ENCODE peak calls at places on chromosomes 16 and 17, in five cellular contexts. S is BJ, W is cardiac fibroblast, V is left ventricle myocardium inferior, H is heart left ventricle. Q is an unnamed sample.

GRCh38 chr16:65202461-65202860 is 80.6 kb upstream of the CDH11 start:
- DNase-seq in H (no peak), V (no peak), S (peak; percentile 34), W (peak; percentile 6), Q (peak; percentile 55)

GRCh38 chr16:3824121-3824795 is 56.3 kb downstream of the CREBBP start:
- DNase-seq in V (no peak), W (no peak), H (no peak), S (no peak), Q (no peak)

GRCh38 chr17:63434951-63435571 is 11.0 kb downstream of the CYB561 start:
- DNase-seq in S (no peak), H (peak; percentile 78), W (peak; percentile 54), V (peak; percentile 65), Q (no peak)

GRCh38 chr17:64384253-64385186 is 6.1 kb downstream of the PECAM1 start:
- DNase-seq in H (no peak), S (no peak), W (no peak), V (no peak), Q (peak; percentile 15)

GRCh38 chr17:57135748-57136342 is 50.8 kb downstream of the AKAP1 start:
- DNase-seq in W (no peak), S (no peak), V (no peak), H (no peak), Q (no peak)

GRCh38 chr16:79947771-79948170 is 347.2 kb upstream of the MAF start:
- DNase-seq in H (no peak), V (no peak), W (no peak), S (no peak), Q (no peak)

GRCh38 chr17:65975878-65976277 is 216.1 kb downstream of the CEP112 start:
- DNase-seq in S (no peak), H (no peak), V (no peak), W (no peak), Q (peak; percentile 3)

GRCh38 chr16:87135631-87136030 is 181.6 kb downstream of the C16orf95 start:
- DNase-seq in H (no peak), S (no peak), W (no peak), V (no peak), Q (no peak)

GRCh38 chr16:67158637-67159600 is 790 bp downstream of the TRADD start:
- DNase-seq in V (peak; percentile 36), S (no peak), W (no peak), H (no peak), Q (peak; percentile 47)

GRCh38 chr17:78176548-78177025 is 8.2 kb downstream of the SYNGR2 start:
- DNase-seq in V (peak; percentile 73), H (peak; percentile 74), S (no peak), W (peak; percentile 64), Q (peak; percentile 49)

GRCh38 chr16:46862555-46863447 is 21.4 kb upstream of the GPT2 start:
- DNase-seq in H (no peak), S (no peak), W (no peak), V (no peak), Q (no peak)

GRCh38 chr16:21262779-21263639 is 15.1 kb downstream of the CRYM start:
- DNase-seq in H (no peak), W (no peak), S (no peak), V (no peak), Q (no peak)

GRCh38 chr16:76639685-76640289 is 362.6 kb downstream of the CNTNAP4 start:
- DNase-seq in W (peak; percentile 34), H (no peak), S (no peak), V (no peak), Q (peak; percentile 20)

GRCh38 chr17:78316867-78317816 is 42.7 kb downstream of the SOCS3 start:
- DNase-seq in W (peak; percentile 56), V (no peak), H (no peak), S (no peak), Q (peak; percentile 45)

GRCh38 chr16:2428051-2428786 is 1.0 kb upstream of the CCNF start:
- DNase-seq in V (no peak), H (no peak), W (peak; percentile 32), S (no peak), Q (peak; percentile 26)
- TF ChIP-seq CTCF in V (peak; percentile 47), H (no peak), W (peak; percentile 45), S (peak; percentile 47), Q (peak; percentile 24)

GRCh38 chr17:35245196-35245486 is 2.3 kb downstream of the SLFN5 start:
- DNase-seq in S (peak; percentile 78), W (peak; percentile 89), H (no peak), V (no peak), Q (peak; percentile 82)
- H3K4me3 ChIP-seq in S (peak overlapping the region; percentile 91), W (peak overlapping the region; percentile 81), H (no peak overlapping the region), V (peak overlapping the region; percentile 91), Q (peak overlapping the region; percentile 86)

DNA sequence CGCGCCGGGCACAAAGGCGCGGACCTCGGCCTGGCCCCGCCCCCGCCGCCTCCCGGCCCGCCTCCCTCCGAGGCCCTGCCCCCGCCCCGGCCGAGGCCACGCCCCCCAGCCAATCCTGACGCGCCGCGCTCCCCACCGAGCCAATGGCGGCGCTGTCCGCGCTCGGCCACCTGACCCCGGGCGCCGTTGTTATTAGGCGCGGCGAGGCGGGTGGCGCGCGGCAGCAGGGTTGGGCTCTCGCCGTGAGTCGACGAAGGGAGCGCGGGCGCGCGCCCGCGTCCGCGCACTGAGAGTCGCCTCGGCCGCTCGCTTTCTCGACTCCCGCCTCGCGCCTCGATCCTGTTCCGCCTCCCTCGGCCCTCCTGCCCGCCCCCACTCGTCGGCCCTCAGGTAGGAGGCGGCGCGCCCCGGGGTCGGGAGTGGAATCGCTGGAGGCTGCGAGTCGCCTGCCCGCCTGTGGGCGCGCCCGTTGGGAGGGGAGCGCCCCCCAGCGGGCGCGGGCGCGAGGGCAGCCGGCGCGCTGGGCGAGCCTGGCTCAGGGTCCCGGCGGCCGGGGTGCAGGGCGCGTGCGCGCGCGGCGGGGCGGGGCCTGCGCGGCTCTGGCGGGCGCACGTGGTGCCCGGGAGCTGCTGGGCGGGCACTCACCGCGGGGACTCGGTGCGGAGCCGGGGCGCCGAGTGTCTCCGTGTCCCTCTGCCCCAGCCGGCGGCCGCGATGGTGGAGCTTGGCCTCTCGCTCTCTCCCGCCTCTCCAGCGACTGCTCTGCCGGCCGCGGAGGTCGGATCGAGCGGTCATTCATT is 405 bp upstream of the CBLN1 start:
- DNase-seq in W (peak; percentile 56), S (no peak), H (peak; percentile 87), V (peak; percentile 83), Q (peak; percentile 11)
- TF ChIP-seq CTCF in W (no peak), S (no peak), H (peak; percentile 9), V (peak; percentile 45), Q (no peak)

DNA sequence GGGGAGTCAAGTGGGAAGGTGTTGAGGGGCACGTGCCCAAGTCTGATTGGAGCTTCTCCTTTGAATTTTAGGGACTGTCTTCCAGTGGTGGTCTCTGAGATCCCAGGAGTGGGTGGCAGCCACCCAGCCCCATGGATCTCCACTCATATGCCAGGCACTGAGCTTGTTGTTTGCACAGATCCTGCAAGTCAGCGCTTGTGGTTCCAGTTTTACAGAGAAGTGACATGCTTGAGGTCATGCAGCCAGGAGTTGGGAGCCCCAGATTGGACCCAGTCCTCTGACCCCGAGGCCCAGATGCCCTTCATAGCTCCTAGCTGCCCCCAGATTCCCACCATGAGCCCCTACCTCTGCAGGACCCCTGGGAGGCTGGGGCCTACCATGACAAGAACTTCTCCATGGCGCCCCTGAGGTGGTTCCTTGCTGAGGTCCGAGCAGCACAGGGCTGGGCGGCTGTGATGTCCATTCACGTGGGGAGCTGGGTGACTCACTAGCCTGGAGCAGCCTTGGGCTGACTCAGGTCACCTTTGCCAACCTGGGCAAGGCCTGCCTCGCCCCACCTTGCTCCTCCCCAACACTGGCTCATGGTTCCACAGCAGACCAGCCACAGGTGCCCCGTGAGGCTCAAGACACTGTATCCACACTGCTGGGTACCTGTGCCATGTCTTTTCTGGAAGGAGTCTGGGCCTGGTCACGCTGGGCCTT is 47.4 kb downstream of the RAI1 start:
- DNase-seq in H (no peak), S (no peak), V (no peak), W (no peak), Q (no peak)
- H3K4me3 ChIP-seq in H (no peak overlapping the region), S (no peak overlapping the region), V (no peak overlapping the region), W (no peak overlapping the region), Q (no peak overlapping the region)

DNA sequence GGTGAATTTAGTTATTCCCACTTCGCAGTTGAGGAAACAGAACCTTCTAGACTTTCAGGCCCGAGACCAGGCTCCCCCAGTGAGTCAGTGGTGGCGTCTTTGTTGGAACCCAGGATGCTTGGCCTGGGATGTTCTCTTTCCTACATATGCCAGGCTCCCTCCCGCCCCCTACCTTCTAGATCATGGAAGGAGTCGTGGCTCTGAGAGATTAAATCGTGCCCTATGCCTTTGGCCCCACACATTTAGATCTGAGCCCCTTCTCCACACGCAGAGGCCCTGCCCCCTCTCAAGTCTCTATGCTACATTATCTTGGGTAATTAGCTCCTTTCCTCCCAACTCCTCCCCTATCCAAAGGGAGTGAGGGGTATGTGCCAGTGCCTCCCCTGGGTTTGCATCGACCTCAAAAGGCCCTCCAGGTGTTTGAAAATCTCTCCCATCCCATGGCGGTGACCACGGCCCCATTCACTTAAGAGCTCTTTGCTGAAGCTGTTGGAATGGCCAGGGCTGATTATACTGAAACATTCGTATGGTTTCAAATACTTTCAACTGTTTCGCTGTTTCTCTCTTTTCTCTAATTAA is 3.0 kb downstream of the NGFR start:
- DNase-seq in H (no peak), S (no peak), V (no peak), W (no peak), Q (no peak)
- TF ChIP-seq CTCF in H (no peak), S (no peak), V (peak; percentile 8), W (no peak), Q (no peak)

DNA sequence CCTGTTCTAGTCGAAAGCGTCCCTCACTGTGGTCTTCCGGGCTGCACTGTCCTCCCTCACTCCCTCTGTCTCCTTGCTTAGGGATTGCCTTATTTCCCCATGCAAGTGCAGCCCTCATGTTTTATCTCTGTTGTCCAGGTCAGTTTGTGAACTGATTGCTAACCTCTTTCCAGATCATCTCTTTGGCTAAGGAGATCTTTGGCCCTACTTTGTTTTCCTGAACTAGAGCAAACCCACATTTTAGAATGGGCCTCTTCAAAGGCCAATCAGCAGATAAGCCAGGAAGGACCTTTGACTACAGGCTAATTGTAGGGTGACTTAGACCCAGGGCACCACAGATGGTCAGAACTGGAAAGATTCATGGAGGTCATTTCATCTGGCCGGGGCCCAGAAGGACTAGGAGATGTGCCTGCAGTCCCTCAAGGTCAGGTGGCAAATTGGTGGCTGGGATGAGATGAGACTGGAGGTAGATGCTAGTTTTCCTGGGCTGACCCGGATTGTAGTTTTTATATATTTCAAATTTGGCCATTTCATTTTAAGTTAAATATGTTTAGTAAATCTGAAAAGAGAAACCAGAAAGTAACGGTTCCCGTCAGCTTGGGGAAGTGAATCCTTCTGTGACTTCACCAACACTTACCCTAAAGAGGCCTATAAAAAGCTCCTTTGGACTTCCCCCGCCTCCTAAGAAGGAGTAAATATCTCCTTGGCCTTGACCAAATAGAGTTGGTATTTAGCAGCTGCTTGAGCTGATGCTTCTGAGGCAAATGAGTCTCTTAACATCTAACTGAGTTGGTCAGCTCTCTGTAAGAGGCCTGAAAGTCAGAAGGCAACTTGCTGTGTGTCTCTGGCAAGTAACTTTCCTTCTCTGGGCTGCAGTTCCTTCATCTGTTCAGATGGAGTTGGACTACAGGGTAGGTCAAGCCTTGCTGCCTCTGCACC is 6.3 kb upstream of the SLC25A19 start:
- DNase-seq in V (no peak), S (no peak), H (no peak), W (no peak), Q (no peak)
- H3K4me3 ChIP-seq in V (no peak overlapping the region), S (no peak overlapping the region), H (no peak overlapping the region), W (no peak overlapping the region), Q (no peak overlapping the region)

GRCh38 chr17:16215273-16215964 is at the start of gene NCOR1:
- DNase-seq in H (peak; percentile 94), V (peak; percentile 93), S (no peak), W (peak; percentile 96), Q (peak; percentile 96)
- TF ChIP-seq CTCF in H (no peak), V (peak; percentile 52), S (peak; percentile 50), W (peak; percentile 40), Q (peak; percentile 29)

GRCh38 chr16:10870808-10871156 is 6.2 kb upstream of the CIITA start:
- DNase-seq in V (no peak), W (no peak), S (no peak), H (no peak), Q (no peak)
- H3K4me3 ChIP-seq in V (no peak overlapping the region), W (no peak overlapping the region), S (no peak overlapping the region), H (no peak overlapping the region), Q (no peak overlapping the region)

GRCh38 chr16:71883849-71884638 is at the start of gene ZNF821:
- DNase-seq in H (peak; percentile 81), S (no peak), V (peak; percentile 82), W (peak; percentile 79), Q (peak; percentile 71)
- TF ChIP-seq CTCF in H (peak; percentile 36), S (peak; percentile 52), V (peak; percentile 64), W (peak; percentile 23), Q (peak; percentile 54)